ENCODE peak calls at places on chromosomes 6 and 20, in four cellular contexts. T, D, G and J are unnamed samples.
A peak's percentile ranks its signal among the peaks of the same experiment; 100 is the strongest.

GRCh38 chr6:45591306-45591705 is 213.6 kb upstream of the SUPT3H start:
- DNase-seq in T (no peak), D (no peak), G (no peak), J (no peak)

GRCh38 chr6:53020005-53020744 is 25.1 kb upstream of the GSTA4 start:
- DNase-seq in T (no peak), D (no peak), G (no peak), J (no peak)

GRCh38 chr20:32611286-32611685 is 26.2 kb upstream of the NOL4L start:
- DNase-seq in T (no peak), D (no peak), G (no peak), J (no peak)

GRCh38 chr6:144362042-144363018 is 77.2 kb downstream of the UTRN start:
- DNase-seq in T (no peak), D (no peak), G (no peak), J (peak; percentile 21)

GRCh38 chr6:108738684-108739406 is 109.4 kb upstream of the ARMC2 start:
- DNase-seq in T (no peak), D (no peak), G (no peak), J (no peak)

GRCh38 chr20:17644451-17644850 is 37.6 kb downstream of the RRBP1 start:
- DNase-seq in T (no peak), D (no peak), G (no peak), J (no peak)

GRCh38 chr6:169700296-169700695 is 1.5 kb downstream of the WDR27 start:
- DNase-seq in T (no peak), D (no peak), G (no peak), J (no peak)

GRCh38 chr20:43969069-43969468 is 54.4 kb downstream of the TOX2 start:
- DNase-seq in T (no peak), D (no peak), G (no peak), J (no peak)

GRCh38 chr6:9397981-9398559 is 962.7 kb upstream of the SLC35B3 start:
- DNase-seq in T (no peak), D (no peak), G (no peak), J (no peak)